ENCODE peak calls at places on chromosome 11, in seven cellular contexts. C is AG20443, B is AG04450, O is globus pallidus, L is pulmonary artery endothelial cell, P is fibroblast of the conjunctiva, R is GM12892. W is an unnamed sample.

GRCh38 chr11:5288108-5288911 is 13.4 kb downstream of the OR51B4 start:
- DNase-seq in B (peak; percentile 41), L (no peak), R (no peak), C (no peak), O (no peak), P (no peak), W (no peak)

GRCh38 chr11:116644948-116645305 is 127.9 kb downstream of the BUD13 start:
- DNase-seq in L (no peak), O (no peak), B (no peak), R (no peak), P (no peak), C (peak; percentile 4), W (no peak)

GRCh38 chr11:106224172-106224571 is 146.7 kb downstream of the AASDHPPT start:
- DNase-seq in C (no peak), B (no peak), L (no peak), P (no peak), R (no peak), O (no peak), W (no peak)

GRCh38 chr11:746289-747175 is 732 bp upstream of the TALDO1 start:
- DNase-seq in C (no peak), P (no peak), R (no peak), O (peak; percentile 83), L (no peak), B (no peak), W (no peak)

GRCh38 chr11:134524876-134525845 is 113.1 kb upstream of the B3GAT1 start:
- DNase-seq in P (no peak), L (no peak), R (no peak), C (no peak), B (no peak), O (no peak), W (no peak)

GRCh38 chr11:3609416-3610265 is 32.2 kb downstream of the ART5 start:
- DNase-seq in L (no peak), B (no peak), C (peak; percentile 64), R (no peak), O (no peak), P (no peak), W (no peak)

GRCh38 chr11:115920841-115921480 is 416.7 kb upstream of the CADM1 start:
- DNase-seq in P (no peak), B (no peak), R (no peak), C (no peak), O (no peak), L (no peak), W (no peak)

GRCh38 chr11:2247496-2247895 is 22.9 kb downstream of the ASCL2 start:
- DNase-seq in B (no peak), O (no peak), C (no peak), L (no peak), P (no peak), R (no peak), W (no peak)

GRCh38 chr11:95074806-95075563 is 8.3 kb downstream of the SRSF8 start:
- DNase-seq in B (no peak), P (no peak), C (no peak), R (no peak), L (no peak), O (no peak), W (no peak)

W was measured in AG04449.